ENCODE peak calls at places on chromosomes 7 and 10, in five cellular contexts. H, T, K, R and L are unnamed samples. For H3K4me1, the result is how much of the 10 kb centered on the place peaks cover.

GRCh38 chr7:18778594-18778993 is 283.0 kb downstream of the HDAC9 start:
- DNase-seq in T (no peak), K (no peak), H (no peak), R (no peak), L (no peak)

GRCh38 chr7:107025449-107026103 is 18.9 kb upstream of the PRKAR2B start:
- DNase-seq in K (no peak), T (no peak), R (no peak), H (no peak), L (no peak)

GRCh38 chr10:2949948-2950354 is 117.4 kb upstream of the PFKP start:
- DNase-seq in K (no peak), T (no peak), R (no peak), H (no peak), L (no peak)

GRCh38 chr7:143487566-143487965 is 9.9 kb downstream of the TAS2R41 start:
- DNase-seq in H (peak), T (no peak), K (no peak), R (no peak), L (no peak)

GRCh38 chr10:114246679-114247305 is 7.7 kb downstream of the VWA2 start:
- DNase-seq in H (peak), K (no peak), R (peak), T (no peak), L (no peak)

GRCh38 chr7:28855538-28856217 is 102.5 kb downstream of the TRIL start:
- DNase-seq in T (no peak), H (no peak), K (no peak), R (no peak), L (no peak)

GRCh38 chr10:34731885-34732701 is 83.0 kb downstream of the PARD3 start:
- DNase-seq in T (no peak), H (no peak), R (no peak), K (no peak), L (no peak)

GRCh38 chr7:18179058-18179457 is 151.4 kb upstream of the PRPS1L1 start:
- DNase-seq in H (no peak), K (no peak), T (no peak), R (no peak), L (no peak)

GRCh38 chr10:28569506-28570159 is 36.7 kb downstream of the WAC start:
- DNase-seq in R (no peak), T (no peak), K (no peak), H (no peak), L (no peak)

GRCh38 chr10:6530211-6530840 is 49.8 kb downstream of the PRKCQ start:
- DNase-seq in K (peak), T (no peak), R (peak), H (no peak), L (no peak)

GRCh38 chr7:28018020-28018419 is 162.6 kb downstream of the JAZF1 start:
- DNase-seq in K (no peak), T (no peak), H (no peak), R (no peak), L (no peak)

GRCh38 chr10:89946106-89946505 is 244.7 kb downstream of the KIF20B start:
- DNase-seq in K (no peak), R (no peak), H (no peak), T (no peak), L (no peak)
- H3K4me1 ChIP-seq in K (under half), R (under half), H (under half), T (under half), L (under half)

DNA sequence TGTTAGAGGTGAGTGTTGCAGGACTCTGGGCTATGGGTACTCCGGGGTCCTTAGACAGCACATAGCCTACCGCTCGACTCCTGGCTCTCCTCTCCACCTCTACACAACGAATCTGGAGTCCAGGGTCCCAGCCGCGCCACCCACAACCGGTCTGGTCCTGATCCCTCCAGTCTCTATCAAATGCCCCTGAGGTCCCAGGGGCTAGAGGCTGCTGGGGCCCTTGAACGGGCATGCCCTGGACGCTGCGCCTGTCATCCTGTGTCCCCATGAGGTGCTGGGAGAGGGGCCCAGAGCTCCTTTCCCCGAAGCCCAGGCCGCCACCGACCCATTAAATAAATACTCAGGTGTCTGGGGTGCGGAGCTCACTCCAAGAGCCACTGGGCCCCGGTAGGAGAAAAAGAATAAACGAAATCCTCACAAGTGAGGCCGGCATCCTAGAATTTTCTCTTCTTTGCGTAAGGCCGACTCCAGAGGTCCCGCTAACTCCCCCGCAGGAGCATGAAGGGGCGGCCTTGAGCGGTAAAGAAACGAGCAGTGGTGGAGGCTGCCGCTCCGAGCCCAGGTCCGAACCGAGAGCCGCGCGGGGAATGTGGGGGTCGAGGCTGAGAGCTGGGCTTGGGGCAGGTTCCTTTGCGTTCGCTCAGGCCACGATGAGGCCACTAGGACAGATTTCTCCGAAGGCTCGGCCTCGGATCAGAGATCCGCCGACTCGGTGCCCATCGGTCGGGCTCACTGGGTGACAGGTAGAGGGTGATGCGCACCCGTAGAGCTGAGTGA is 166.7 kb downstream of the NRF1 start:
- DNase-seq in H (no peak), R (no peak), T (no peak), K (no peak), L (no peak)
- TF ChIP-seq POLR2AphosphoS5 in H (no peak), R (no peak), T (no peak), K (no peak), L (no peak)

GRCh38 chr10:122373713-122374112 is 795 bp upstream of the PLEKHA1 start:
- DNase-seq in H (peak), R (no peak), K (no peak), T (peak), L (no peak)
- H3K27ac ChIP-seq in H (peak), R (peak), K (peak), T (no peak), L (peak)

GRCh38 chr7:6444516-6445269 is 3.1 kb downstream of the DAGLB start:
- DNase-seq in H (no peak), K (no peak), T (no peak), R (no peak), L (no peak)

GRCh38 chr7:6447589-6448210 is at the start of gene DAGLB:
- DNase-seq in T (peak), H (peak), K (peak), R (peak), L (peak)

GRCh38 chr7:6443372-6443941 is 4.3 kb downstream of the DAGLB start:
- DNase-seq in T (no peak), R (no peak), H (no peak), K (no peak), L (no peak)

GRCh38 chr7:6448943-6449543 is 1.3 kb upstream of the DAGLB start:
- DNase-seq in K (peak), H (no peak), T (peak), R (no peak), L (no peak)

DNA sequence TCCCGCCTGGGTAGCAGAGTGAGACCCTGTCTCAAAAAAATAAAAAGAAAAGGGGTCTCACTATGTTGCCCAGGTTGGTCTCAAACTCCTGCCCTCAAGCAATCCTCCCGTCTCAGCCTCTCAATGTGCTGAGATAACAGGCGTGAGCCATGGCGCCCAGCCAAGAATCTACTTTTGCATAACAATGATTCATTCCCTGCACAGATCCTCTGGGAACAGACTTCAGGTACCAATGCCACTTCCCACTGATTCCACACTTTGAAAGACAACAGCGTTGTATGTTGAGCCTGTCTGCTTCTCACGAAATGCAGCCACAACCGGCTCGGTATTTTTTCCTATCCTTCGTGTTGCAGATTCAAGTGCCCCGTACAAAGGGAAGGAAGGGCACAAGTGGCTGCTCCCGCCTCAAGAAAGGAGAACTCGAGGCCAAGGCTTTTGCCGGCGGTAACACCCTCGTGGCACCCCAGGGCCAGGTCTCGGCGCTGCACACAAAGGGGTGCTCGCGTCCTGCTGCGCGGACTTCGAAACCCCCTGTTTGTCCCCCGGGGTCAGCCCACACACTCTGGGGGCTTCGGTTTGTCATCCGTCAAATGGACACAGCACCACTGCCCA is 671 bp downstream of the DAGLB start:
- DNase-seq in H (peak), T (peak), R (peak), K (peak), L (no peak)
- H3K4me1 ChIP-seq in H (under half), T (under half), R (half or more), K (under half), L (under half)

GRCh38 chr10:101451589-101452190 is 97.7 kb downstream of the BTRC start:
- DNase-seq in R (no peak), T (no peak), K (no peak), H (no peak), L (no peak)
- TF ChIP-seq POLR2AphosphoS5 in R (no peak), T (no peak), K (no peak), H (no peak), L (no peak)

DNA sequence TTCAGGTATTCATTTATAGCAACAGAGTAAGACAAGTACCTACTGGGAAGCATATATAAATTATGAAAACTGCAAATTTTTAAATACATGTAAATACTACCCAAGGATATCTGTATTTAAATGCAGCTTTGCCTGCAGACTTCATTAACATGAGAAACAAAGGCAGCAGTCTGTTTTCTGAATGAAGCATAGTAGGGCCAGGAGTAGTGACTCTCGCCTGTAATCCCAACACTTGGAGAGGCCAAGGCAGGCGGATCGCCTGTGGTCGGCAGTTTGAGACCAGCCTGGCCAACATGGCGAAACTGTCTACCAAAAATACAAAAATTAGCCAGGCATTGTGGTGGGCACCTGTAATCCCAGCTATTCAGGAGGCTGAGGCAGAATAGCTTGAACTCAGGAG is 42.5 kb upstream of the PHF14 start:
- DNase-seq in T (peak), K (no peak), H (no peak), R (no peak), L (no peak)
- H3K27ac ChIP-seq in T (peak), K (no peak), H (no peak), R (no peak), L (no peak)